ENCODE peak calls at places on chromosomes 5 and 9, in seven cellular contexts. F, O, X, T, B, Q and L are unnamed samples. For H3K4me1, the result is how much of the 10 kb centered on the place peaks cover.

GRCh38 chr9:134709512-134710270 is 68.1 kb downstream of the COL5A1 start:
- DNase-seq in O (peak), X (no peak), F (no peak), Q (no peak), B (no peak), T (no peak), L (no peak)

GRCh38 chr5:108345541-108346171 is 36.2 kb downstream of the FBXL17 start:
- DNase-seq in Q (no peak), F (peak), T (peak), X (peak), B (no peak), O (no peak), L (peak)

GRCh38 chr5:171418982-171419662 is at the start of gene FGF18:
- DNase-seq in Q (peak), O (peak), F (no peak), B (peak), X (peak), T (peak), L (peak)

GRCh38 chr5:139861021-139861888 is 65.6 kb downstream of the PSD2 start:
- DNase-seq in F (no peak), Q (no peak), B (no peak), T (no peak), O (no peak), X (no peak), L (peak)

GRCh38 chr9:132239518-132239917 is 77.7 kb downstream of the NTNG2 start:
- DNase-seq in Q (no peak), O (no peak), T (no peak), B (no peak), X (no peak), F (no peak), L (no peak)

GRCh38 chr5:177484902-177485549 is 11.6 kb upstream of the DBN1 start:
- DNase-seq in B (no peak), O (no peak), X (no peak), F (no peak), T (no peak), Q (no peak), L (no peak)

GRCh38 chr9:35859310-35859994 is 10.7 kb downstream of the OR13J1 start:
- DNase-seq in O (no peak), T (no peak), B (no peak), X (peak), Q (no peak), F (no peak), L (no peak)

GRCh38 chr9:1098551-1098950 is 48.4 kb downstream of the DMRT2 start:
- DNase-seq in O (no peak), F (no peak), B (no peak), T (no peak), X (no peak), Q (no peak), L (peak)

GRCh38 chr9:34562136-34562745 is 27.3 kb downstream of the CNTFR start:
- DNase-seq in B (no peak), O (no peak), X (peak), Q (no peak), T (peak), F (no peak), L (no peak)

GRCh38 chr5:181189962-181190710 is 14.9 kb downstream of the TRIM7 start:
- DNase-seq in Q (peak), O (no peak), X (no peak), F (peak), T (peak), B (peak), L (no peak)

GRCh38 chr9:121979736-121980135 is 113.4 kb downstream of the TTLL11 start:
- DNase-seq in F (no peak), X (no peak), Q (no peak), O (no peak), B (no peak), T (no peak), L (no peak)

DNA sequence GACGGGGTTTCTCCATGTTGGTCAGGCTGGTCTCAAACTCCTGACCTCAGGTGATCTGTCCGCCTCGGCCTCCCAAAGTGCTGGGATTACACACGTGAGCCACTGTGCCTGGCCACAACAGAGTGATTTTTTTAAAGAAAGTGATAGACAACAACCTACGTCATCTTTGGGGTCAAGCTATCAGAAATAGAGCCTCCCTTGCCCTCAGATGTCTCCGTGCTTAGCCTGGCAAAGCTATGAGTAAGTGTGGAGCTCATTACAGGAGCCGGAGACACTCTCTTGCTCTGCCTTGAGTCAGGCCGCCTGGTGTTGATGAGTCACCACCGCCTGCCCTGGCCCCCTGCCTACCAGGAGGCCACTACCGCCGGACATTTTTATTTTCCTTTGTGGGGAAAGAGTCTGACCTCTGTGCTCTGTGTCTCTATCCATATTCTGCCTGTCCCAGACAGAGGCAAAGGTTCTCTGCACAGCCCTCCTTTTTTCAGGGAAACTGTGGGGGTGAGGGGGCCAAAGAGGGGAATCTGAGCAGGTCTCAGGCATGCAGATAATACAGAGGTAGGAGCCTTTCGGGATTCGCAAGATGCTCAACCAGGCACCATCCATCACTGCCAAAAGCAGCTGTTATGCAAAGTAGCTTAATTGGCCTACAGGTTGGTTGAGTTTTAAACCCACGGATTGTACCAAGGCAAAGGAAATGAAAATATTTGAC is 123.7 kb upstream of the CPEB4 start:
- DNase-seq in Q (peak), F (no peak), B (peak), O (peak), X (peak), T (peak), L (peak)
- H3K4me1 ChIP-seq in Q (under half), F (under half), B (under half), O (under half), X (half or more), T (under half), L (under half)

GRCh38 chr9:127568971-127569818 is 42.9 kb upstream of the STXBP1 start:
- DNase-seq in T (peak), B (peak), O (peak), F (peak), Q (peak), X (peak), L (peak)

GRCh38 chr9:127569819-127570401 is 42.2 kb upstream of the STXBP1 start:
- DNase-seq in F (peak), T (no peak), O (no peak), B (no peak), X (peak), Q (no peak), L (peak)

GRCh38 chr9:127568618-127568970 is 43.5 kb upstream of the STXBP1 start:
- DNase-seq in Q (no peak), T (no peak), F (no peak), O (no peak), X (no peak), B (no peak), L (no peak)

GRCh38 chr9:127572961-127573727 is 38.9 kb upstream of the STXBP1 start:
- DNase-seq in X (peak), O (no peak), F (no peak), B (peak), Q (no peak), T (no peak), L (no peak)

DNA sequence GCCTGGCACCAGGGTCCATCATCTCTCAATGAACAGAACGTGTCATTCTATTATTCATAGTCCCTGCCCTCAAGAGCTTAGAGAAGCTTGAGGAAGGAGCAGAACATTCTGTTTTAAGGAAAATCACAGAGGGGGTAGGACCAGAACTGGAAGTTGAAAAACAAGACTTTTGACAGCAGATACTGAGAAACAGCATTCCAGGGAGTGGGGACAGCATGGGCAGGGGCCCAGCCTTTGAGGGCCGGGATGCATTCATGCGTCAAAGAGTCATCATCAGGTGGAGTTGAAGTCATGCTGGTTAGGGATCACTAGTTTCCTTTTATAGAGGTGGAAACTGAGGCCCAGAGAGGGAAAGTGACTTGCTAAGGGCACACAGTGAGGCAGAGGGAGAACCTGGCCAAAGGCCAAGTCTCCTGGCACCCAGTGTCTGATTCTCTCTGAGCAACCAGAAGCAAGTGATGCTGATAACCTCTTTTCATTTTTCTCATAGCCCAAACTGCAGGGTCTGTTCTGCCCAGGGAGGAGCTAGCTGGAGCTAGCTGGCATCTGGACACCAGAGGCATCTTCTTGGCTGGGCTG is 41.5 kb upstream of the STXBP1 start:
- DNase-seq in B (peak), F (no peak), O (no peak), X (no peak), T (no peak), Q (no peak), L (no peak)
- H3K4me1 ChIP-seq in B (half or more), F (under half), O (under half), X (half or more), T (under half), Q (half or more), L (under half)

GRCh38 chr5:157247267-157247666 is 18.7 kb upstream of the CYFIP2 start:
- DNase-seq in Q (no peak), F (no peak), X (no peak), T (no peak), B (no peak), O (no peak), L (no peak)
- H3K4me1 ChIP-seq in Q (under half), F (half or more), X (under half), T (under half), B (under half), O (under half), L (under half)

DNA sequence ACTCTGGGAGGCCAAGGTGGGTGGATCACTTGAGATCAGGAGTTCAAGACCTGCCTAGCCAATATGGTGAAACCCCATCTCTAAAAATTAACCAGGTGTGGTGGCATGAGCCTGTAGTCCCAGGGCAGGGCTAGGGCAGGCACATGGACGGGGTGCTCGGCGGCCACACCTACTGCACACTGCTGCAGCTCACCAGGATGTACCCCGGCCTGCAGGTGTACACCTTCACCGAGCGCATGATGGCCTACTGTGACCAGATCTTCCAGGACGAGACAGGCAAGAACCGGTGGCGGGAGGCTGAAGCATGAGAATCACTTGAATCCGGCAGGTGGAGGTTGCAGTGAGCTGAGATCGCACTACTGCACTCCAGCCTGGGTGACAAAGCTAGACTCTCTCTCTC is 3.2 kb downstream of the ST6GALNAC4 start:
- DNase-seq in O (no peak), B (no peak), F (no peak), Q (no peak), T (no peak), X (no peak), L (no peak)
- H3K4me1 ChIP-seq in O (under half), B (under half), F (under half), Q (under half), T (under half), X (under half), L (under half)